ENCODE peak calls at places on chromosomes 2 and 18, in five cellular contexts. X is A549, U is SK-N-SH, P is body of pancreas, V is MM.1S. C is an unnamed sample.

GRCh38 chr18:8260319-8260718 is 348.9 kb upstream of the RAB12 start:
- DNase-seq in X (no peak), U (no peak), P (no peak), V (no peak), C (no peak)

GRCh38 chr2:30287190-30287589 is 55.9 kb downstream of the LBH start:
- DNase-seq in X (no peak), U (no peak), P (no peak), V (no peak), C (no peak)

GRCh38 chr18:31056296-31056695 is 13.8 kb upstream of the DSC3 start:
- DNase-seq in X (no peak), U (no peak), P (no peak), V (no peak), C (no peak)

GRCh38 chr2:65548571-65549261 is 116.3 kb upstream of the SPRED2 start:
- DNase-seq in X (no peak), U (no peak), P (no peak), V (no peak), C (no peak)

GRCh38 chr2:192940767-192941166 is 746.0 kb upstream of the TMEFF2 start:
- DNase-seq in X (no peak), U (no peak), P (no peak), V (no peak), C (no peak)

GRCh38 chr2:3557588-3558204 is 437 bp downstream of the RNASEH1 start:
- DNase-seq in X (no peak), U (no peak), P (no peak), V (peak; percentile 9), C (no peak)

GRCh38 chr2:138827426-138828054 is 47.4 kb upstream of the NXPH2 start:
- DNase-seq in X (peak; percentile 74), U (peak; percentile 18), P (no peak), V (peak; percentile 67), C (peak; percentile 14)

GRCh38 chr2:26430826-26431225 is 29.1 kb downstream of the DRC1 start:
- DNase-seq in X (no peak), U (no peak), P (no peak), V (no peak), C (no peak)

GRCh38 chr2:8583400-8584173 is 98.3 kb upstream of the ID2 start:
- DNase-seq in X (peak; percentile 42), U (no peak), P (peak; percentile 99), V (no peak), C (peak; percentile 99)

GRCh38 chr2:141555876-141556470 is 574.8 kb downstream of the LRP1B start:
- DNase-seq in X (no peak), U (no peak), P (no peak), V (no peak), C (no peak)

GRCh38 chr2:214648520-214648919 is 161.0 kb downstream of the BARD1 start:
- DNase-seq in X (no peak), U (no peak), P (no peak), V (no peak), C (no peak)

GRCh38 chr2:88127638-88127887 is 299 bp downstream of the FABP1 start:
- DNase-seq in X (no peak), U (no peak), P (no peak), V (no peak), C (no peak)

GRCh38 chr2:57146951-57147350 is 899.7 kb upstream of the VRK2 start:
- DNase-seq in X (no peak), U (no peak), P (no peak), V (no peak), C (no peak)

GRCh38 chr18:29157057-29157780 is 980.3 kb upstream of the CDH2 start:
- DNase-seq in X (peak; percentile 7), U (no peak), P (no peak), V (no peak), C (no peak)

GRCh38 chr2:51093016-51093415 is 61.1 kb upstream of the NRXN1 start:
- DNase-seq in X (no peak), U (no peak), P (no peak), V (no peak), C (no peak)

GRCh38 chr2:38377501-38378258 is 607 bp upstream of the ATL2 start:
- DNase-seq in X (peak; percentile 17), U (no peak), P (no peak), V (peak; percentile 22), C (peak; percentile 63)

GRCh38 chr2:64153811-64154210 is 9.6 kb upstream of the PELI1 start:
- DNase-seq in X (no peak), U (peak; percentile 29), P (no peak), V (no peak), C (no peak)

GRCh38 chr18:49499046-49499637 is 12.1 kb upstream of the C18orf32 start:
- DNase-seq in X (no peak), U (no peak), P (no peak), V (no peak), C (no peak)

GRCh38 chr18:9743200-9744016 is 35.3 kb downstream of the RAB31 start:
- DNase-seq in X (peak; percentile 93), U (no peak), P (no peak), V (no peak), C (peak; percentile 56)

GRCh38 chr2:72895759-72896281 is 8.6 kb downstream of the SPR start:
- DNase-seq in X (no peak), U (no peak), P (peak; percentile 48), V (no peak), C (peak; percentile 81)

GRCh38 chr2:135473567-135473966 is 57.5 kb downstream of the ZRANB3 start:
- DNase-seq in X (peak; percentile 27), U (peak; percentile 37), P (no peak), V (peak; percentile 43), C (peak; percentile 27)

GRCh38 chr18:45156941-45157340 is 458.3 kb upstream of the SLC14A2 start:
- DNase-seq in X (no peak), U (no peak), P (no peak), V (no peak), C (no peak)
- TF ChIP-seq CTCF in X (no peak), U (no peak), P (no peak), V (no peak), C (no peak)

DNA sequence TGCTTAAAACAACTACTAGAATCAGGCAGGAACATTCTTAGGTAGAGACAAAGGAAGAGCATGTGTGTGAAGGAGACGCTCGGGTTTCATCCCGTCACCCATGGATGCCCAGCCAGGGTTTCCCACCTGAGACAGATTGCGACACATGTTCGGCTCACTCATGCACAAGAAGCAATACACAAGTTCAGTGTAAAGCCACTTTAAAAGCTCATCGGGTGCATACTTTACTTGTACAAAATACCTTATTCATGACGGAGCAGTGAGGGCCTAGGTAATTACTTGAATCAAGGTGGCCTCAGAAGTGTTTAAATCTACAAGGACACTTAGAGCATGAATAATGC is 42.0 kb downstream of the ZEB2 start:
- DNase-seq in X (no peak), U (no peak), P (no peak), V (no peak), C (no peak)
- H3K4me1 ChIP-seq in X (peaks cover 5% of the 10 kb centered on the region), U (peaks cover 9% of the 10 kb centered on the region), P (peaks cover 10% of the 10 kb centered on the region), V (no peaks in the 10 kb centered on the region), C (no peaks in the 10 kb centered on the region)

GRCh38 chr2:143171817-143172216 is 42.6 kb downstream of the ARHGAP15 start:
- DNase-seq in X (peak; percentile 7), U (no peak), P (no peak), V (no peak), C (no peak)
- TF ChIP-seq CTCF in X (peak; percentile 2), U (peak; percentile 45), P (no peak), V (no peak), C (no peak)

DNA sequence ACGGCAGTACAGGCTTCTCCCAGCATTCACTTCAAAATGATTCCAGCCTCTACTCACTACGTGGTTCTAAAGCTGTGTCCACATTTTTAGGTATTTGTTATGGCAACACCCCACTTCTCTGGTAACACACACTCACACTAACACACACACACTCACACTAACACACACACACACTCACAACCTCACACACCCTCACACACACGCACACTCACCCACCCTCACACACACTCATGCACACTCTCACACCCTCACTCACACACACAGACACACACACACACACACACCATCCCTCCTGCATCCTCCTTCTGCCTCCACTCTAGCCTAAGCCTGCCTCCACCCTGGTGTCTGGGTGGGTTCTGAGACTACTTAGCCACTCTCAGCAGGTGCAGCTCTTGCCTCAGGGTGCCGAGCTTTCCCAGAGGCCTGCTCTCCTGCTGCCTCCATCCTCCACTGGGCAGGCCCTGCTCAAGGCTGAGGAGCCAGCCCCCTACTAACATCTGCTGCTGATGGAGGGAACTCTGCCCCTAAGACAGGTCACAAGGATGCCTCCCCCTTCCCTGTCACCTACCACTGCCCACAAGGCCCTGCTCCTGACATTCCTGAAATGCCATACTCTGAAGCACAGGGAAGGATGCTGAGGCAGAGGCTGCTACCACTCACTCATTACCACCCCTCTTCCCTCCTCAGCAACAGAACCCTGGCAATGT is 63.9 kb downstream of the NCAPH start:
- DNase-seq in X (no peak), U (no peak), P (no peak), V (no peak), C (no peak)
- H3K4me1 ChIP-seq in X (no peaks in the 10 kb centered on the region), U (no peaks in the 10 kb centered on the region), P (peaks cover under 1% of the 10 kb centered on the region), V (no peaks in the 10 kb centered on the region), C (no peaks in the 10 kb centered on the region)

DNA sequence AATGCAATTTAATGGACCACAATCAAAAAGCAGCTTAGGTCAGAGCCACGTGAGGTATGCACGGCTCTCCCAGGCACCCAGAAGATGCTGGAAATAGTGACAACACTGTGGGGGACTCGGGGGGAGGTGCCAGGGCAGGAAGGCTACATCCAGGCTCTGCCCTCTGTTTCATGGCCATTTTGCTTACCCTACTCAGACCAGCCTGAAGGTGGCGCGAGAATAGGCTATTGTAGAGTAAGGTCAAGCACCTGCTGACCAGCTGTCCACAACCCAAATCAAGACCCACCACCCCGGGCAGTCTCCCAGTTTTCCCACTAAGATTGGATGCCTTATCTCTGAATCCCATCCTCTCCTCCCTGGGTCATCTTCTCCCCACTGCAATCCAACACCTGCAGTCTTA is 115.7 kb downstream of the VIT start:
- DNase-seq in X (peak; percentile 46), U (peak; percentile 53), P (no peak), V (no peak), C (no peak)
- TF ChIP-seq CTCF in X (no peak), U (peak; percentile 46), P (no peak), V (no peak), C (no peak)

GRCh38 chr2:85926931-85927527 is 38.2 kb upstream of the ST3GAL5 start:
- DNase-seq in X (no peak), U (no peak), P (no peak), V (no peak), C (no peak)
- H3K4me1 ChIP-seq in X (peaks cover 73% of the 10 kb centered on the region), U (no peaks in the 10 kb centered on the region), P (peaks cover 13% of the 10 kb centered on the region), V (peaks cover 10% of the 10 kb centered on the region), C (no peaks in the 10 kb centered on the region)

DNA sequence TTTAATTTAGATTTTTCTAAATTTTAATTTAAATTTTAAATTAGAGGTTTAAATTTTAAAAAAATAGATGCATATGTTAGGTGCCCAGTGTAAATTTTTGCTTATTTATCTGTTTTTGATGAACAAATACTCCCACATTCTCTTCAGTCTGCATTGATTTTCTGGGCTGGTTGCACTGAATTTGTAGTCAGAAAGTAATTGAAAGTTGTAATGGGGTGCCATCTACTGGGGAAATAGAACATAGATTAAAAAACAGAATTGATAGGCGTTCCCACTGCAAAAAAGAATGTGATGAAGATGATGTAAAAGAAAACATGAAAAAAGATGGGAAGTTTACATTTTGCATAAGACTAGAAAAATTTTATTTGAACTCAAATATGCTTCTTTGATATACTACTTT is 51.7 kb upstream of the CCDC85A start:
- DNase-seq in X (peak; percentile 54), U (peak; percentile 39), P (no peak), V (peak; percentile 56), C (no peak)
- TF ChIP-seq CTCF in X (peak; percentile 84), U (peak; percentile 71), P (peak; percentile 40), V (peak; percentile 45), C (no peak)

C was measured in mucosa of descending colon.